ENCODE peak calls at places on chromosomes 5 and 9, in five cellular contexts. B, D, I, K and G are unnamed samples.

GRCh38 chr9:4266602-4267001 is 33.3 kb downstream of the GLIS3 start:
- DNase-seq in B (no peak), D (no peak), I (no peak), K (no peak), G (no peak)

GRCh38 chr9:20854444-20854843 is 170.4 kb downstream of the FOCAD start:
- DNase-seq in B (no peak), D (no peak), I (no peak), K (no peak), G (no peak)

GRCh38 chr9:95857122-95857521 is 18.4 kb upstream of the ERCC6L2 start:
- DNase-seq in B (no peak), D (peak), I (no peak), K (peak), G (no peak)

GRCh38 chr5:148636353-148636752 is 18.0 kb downstream of the HTR4 start:
- DNase-seq in B (no peak), D (no peak), I (no peak), K (no peak), G (no peak)

GRCh38 chr5:169201597-169201996 is 99.3 kb downstream of the SLIT3 start:
- DNase-seq in B (no peak), D (no peak), I (no peak), K (peak), G (no peak)

GRCh38 chr5:55231029-55231475 is 2.4 kb downstream of the CCNO start:
- DNase-seq in B (no peak), D (no peak), I (no peak), K (no peak), G (no peak)

GRCh38 chr5:142669479-142669878 is 16.4 kb downstream of the FGF1 start:
- DNase-seq in B (no peak), D (no peak), I (no peak), K (no peak), G (no peak)

GRCh38 chr5:148394587-148395019 is 10.8 kb downstream of the FBXO38 start:
- DNase-seq in B (no peak), D (peak), I (no peak), K (no peak), G (no peak)

GRCh38 chr5:94832685-94833084 is 214.2 kb downstream of the SLF1 start:
- DNase-seq in B (no peak), D (no peak), I (no peak), K (no peak), G (no peak)

GRCh38 chr5:50967388-50968039 is 301.1 kb downstream of the PARP8 start:
- DNase-seq in B (no peak), D (no peak), I (peak), K (no peak), G (no peak)

GRCh38 chr9:135504262-135505229 is 4.1 kb downstream of the MRPS2 start:
- DNase-seq in B (peak), D (peak), I (peak), K (peak), G (no peak)

GRCh38 chr9:109225629-109226028 is 58.6 kb upstream of the FRRS1L start:
- DNase-seq in B (no peak), D (no peak), I (no peak), K (no peak), G (no peak)

GRCh38 chr9:124285490-124285889 is 27.7 kb downstream of the NEK6 start:
- DNase-seq in B (no peak), D (no peak), I (no peak), K (peak), G (no peak)

GRCh38 chr9:124286292-124286931 is 28.7 kb downstream of the NEK6 start:
- DNase-seq in B (peak), D (no peak), I (no peak), K (no peak), G (peak)

GRCh38 chr9:124284237-124284831 is 26.6 kb downstream of the NEK6 start:
- DNase-seq in B (no peak), D (peak), I (no peak), K (no peak), G (no peak)

GRCh38 chr9:124284940-124285441 is 27.2 kb downstream of the NEK6 start:
- DNase-seq in B (no peak), D (no peak), I (no peak), K (no peak), G (no peak)

DNA sequence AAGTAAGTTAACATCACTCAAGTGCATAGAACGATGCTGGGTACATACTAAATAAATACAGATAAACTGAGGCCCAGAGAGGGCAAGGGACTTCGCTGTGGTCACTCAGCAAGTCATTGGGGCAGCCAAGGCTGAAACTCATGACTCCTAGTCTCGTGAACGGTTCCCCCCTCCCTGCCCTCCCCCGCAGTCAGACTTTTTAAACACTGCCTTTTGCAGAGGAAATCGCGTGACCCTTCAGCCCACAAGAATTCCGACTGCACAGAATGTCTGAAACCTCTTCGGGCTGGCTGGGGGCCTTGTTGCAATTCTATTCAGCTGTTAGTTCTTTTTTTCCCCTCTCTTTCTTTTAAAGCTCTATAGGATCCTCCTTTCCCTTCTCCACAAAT is 28.1 kb downstream of the NEK6 start:
- DNase-seq in B (no peak), D (no peak), I (no peak), K (peak), G (peak)
- TF ChIP-seq POLR2A in B (no peak), D (no peak), I (no peak), K (no peak), G (no peak)

GRCh38 chr5:10602031-10602806 is 38.3 kb downstream of the ANKRD33B start:
- DNase-seq in B (no peak), D (no peak), I (no peak), K (peak), G (no peak)

GRCh38 chr5:10599828-10600227 is 36.0 kb downstream of the ANKRD33B start:
- DNase-seq in B (no peak), D (no peak), I (no peak), K (no peak), G (no peak)

GRCh38 chr5:10600629-10601245 is 36.9 kb downstream of the ANKRD33B start:
- DNase-seq in B (no peak), D (no peak), I (no peak), K (no peak), G (no peak)

GRCh38 chr5:10599113-10599512 is 35.2 kb downstream of the ANKRD33B start:
- DNase-seq in B (no peak), D (no peak), I (no peak), K (no peak), G (no peak)

GRCh38 chr5:10601246-10602030 is 37.6 kb downstream of the ANKRD33B start:
- DNase-seq in B (peak), D (peak), I (no peak), K (peak), G (no peak)
- TF ChIP-seq YY1 in B (no peak), D (no peak), I (no peak), K (no peak), G (peak)

DNA sequence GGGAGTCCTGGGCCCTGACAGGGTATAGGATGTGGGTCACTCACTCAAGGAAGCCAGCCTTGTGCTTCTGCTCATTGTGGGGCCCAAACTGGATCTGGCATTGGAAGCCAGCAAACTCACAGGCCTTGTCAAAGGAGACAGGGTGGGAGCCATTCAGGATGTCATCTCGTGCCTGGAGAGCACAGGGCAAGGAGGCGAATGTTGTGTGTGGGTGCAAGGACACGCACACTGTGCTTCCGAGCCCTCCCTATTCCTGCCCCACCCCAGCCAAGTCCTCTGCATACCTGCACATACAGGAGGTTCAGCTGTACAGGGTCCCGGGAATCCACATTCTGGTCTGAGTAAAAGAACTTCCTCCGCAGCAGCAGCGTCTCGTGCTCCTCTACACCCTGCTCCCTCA is 8.1 kb downstream of the TLN1 start:
- DNase-seq in B (no peak), D (no peak), I (no peak), K (no peak), G (no peak)
- TF ChIP-seq POLR2A in B (no peak), D (no peak), I (no peak), K (no peak), G (peak)

DNA sequence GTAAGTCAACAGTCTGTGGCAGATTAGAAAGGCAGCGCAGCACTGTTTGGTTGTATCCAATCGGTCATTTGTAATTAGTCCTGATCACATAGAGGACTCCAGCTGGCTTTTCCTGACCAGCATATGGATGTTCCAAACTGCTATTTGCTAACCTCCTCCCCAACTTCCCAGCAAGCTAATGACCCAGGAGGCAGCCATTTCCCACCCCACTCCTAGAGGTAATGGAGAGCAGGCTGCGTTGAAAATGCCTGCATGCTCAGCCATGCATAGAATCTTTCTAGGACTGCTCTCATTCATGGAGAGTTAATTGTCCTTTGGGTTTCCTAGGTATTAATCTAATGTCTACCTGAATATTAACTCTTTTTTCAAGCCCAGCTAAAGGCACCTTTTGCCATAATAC is 850.6 kb upstream of the WWC1 start:
- DNase-seq in B (no peak), D (no peak), I (no peak), K (no peak), G (no peak)
- TF ChIP-seq YY1 in B (no peak), D (no peak), I (peak), K (no peak), G (no peak)

GRCh38 chr5:173735171-173735570 is 118.7 kb upstream of the BOD1 start:
- DNase-seq in B (no peak), D (no peak), I (no peak), K (no peak), G (no peak)
- TF ChIP-seq POLR2A in B (no peak), D (no peak), I (no peak), K (no peak), G (no peak)

GRCh38 chr5:68273717-68274409 is 58.3 kb downstream of the PIK3R1 start:
- DNase-seq in B (no peak), D (no peak), I (no peak), K (no peak), G (no peak)

GRCh38 chr5:68272289-68272688 is 56.7 kb downstream of the PIK3R1 start:
- DNase-seq in B (no peak), D (no peak), I (no peak), K (no peak), G (no peak)

GRCh38 chr5:68276740-68277139 is 61.2 kb downstream of the PIK3R1 start:
- DNase-seq in B (no peak), D (no peak), I (no peak), K (no peak), G (no peak)

GRCh38 chr5:68277427-68277826 is 61.9 kb downstream of the PIK3R1 start:
- DNase-seq in B (no peak), D (no peak), I (no peak), K (no peak), G (no peak)

DNA sequence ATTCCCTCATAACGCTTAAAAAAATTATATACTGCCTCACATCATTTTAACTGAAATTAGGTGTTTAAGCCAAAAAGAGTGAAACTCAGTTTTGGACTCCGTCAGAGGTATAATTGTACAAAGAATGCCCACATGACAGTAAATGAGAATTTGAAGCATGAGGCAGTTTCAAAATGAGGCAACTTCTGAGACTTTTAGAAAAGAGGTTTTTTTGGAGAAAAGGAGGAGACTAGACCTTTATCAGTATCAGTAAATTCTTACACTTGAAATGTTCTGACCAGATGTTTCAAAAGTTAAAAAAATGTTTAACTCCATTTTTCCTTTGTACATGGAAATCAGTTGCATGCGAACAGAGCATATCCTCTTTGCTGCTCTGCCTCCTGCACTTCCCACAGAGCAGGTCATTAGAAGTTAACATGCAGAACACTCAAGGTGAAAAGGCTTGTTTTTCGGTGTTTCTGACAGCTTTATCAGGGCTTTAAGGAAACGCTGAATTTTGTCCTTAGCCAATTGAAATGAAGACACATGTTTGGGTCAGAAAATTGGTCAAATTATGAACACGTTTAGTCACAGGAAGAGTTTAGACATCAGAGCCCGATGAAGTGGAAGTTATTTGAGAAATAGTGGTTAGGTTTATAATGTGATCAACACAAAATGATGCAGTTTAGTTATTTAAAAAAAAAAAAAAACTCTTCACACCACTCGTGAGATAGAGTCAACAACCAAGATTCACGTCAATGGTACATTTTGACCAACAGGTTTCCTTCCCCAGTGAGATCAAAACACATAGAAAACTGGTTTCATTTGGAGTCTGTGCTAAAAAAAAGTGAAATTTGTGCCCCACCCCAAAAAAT is 59.5 kb downstream of the PIK3R1 start:
- DNase-seq in B (no peak), D (no peak), I (no peak), K (no peak), G (no peak)
- TF ChIP-seq YY1 in B (no peak), D (no peak), I (no peak), K (no peak), G (no peak)

GRCh38 chr5:141512390-141513020 is 23.6 kb downstream of the PCDHGC5 start:
- DNase-seq in B (peak), D (peak), I (peak), K (peak), G (no peak)

GRCh38 chr5:141513021-141513626 is 24.2 kb downstream of the PCDHGC5 start:
- DNase-seq in B (no peak), D (no peak), I (peak), K (no peak), G (no peak)

GRCh38 chr5:141515141-141515540 is 26.3 kb downstream of the PCDHGC5 start:
- DNase-seq in B (no peak), D (no peak), I (no peak), K (no peak), G (no peak)

GRCh38 chr5:141514330-141515111 is 25.6 kb downstream of the PCDHGC5 start:
- DNase-seq in B (no peak), D (no peak), I (no peak), K (no peak), G (no peak)

GRCh38 chr5:141513627-141514329 is 24.9 kb downstream of the PCDHGC5 start:
- DNase-seq in B (no peak), D (no peak), I (peak), K (peak), G (peak)
- TF ChIP-seq POLR2A in B (no peak), D (no peak), I (no peak), K (no peak), G (peak)

GRCh38 chr9:84000186-84000585 is 19.6 kb downstream of the RMI1 start:
- DNase-seq in B (no peak), D (no peak), I (no peak), K (no peak), G (no peak)

GRCh38 chr9:83999141-83999918 is 18.7 kb downstream of the RMI1 start:
- DNase-seq in B (no peak), D (no peak), I (no peak), K (no peak), G (no peak)

GRCh38 chr9:84001621-84002020 is 21.0 kb downstream of the RMI1 start:
- DNase-seq in B (no peak), D (no peak), I (no peak), K (no peak), G (no peak)

GRCh38 chr9:84003246-84003645 is 22.6 kb downstream of the RMI1 start:
- DNase-seq in B (no peak), D (no peak), I (no peak), K (no peak), G (no peak)

GRCh38 chr9:84002344-84002743 is 21.7 kb downstream of the RMI1 start:
- DNase-seq in B (no peak), D (no peak), I (no peak), K (no peak), G (no peak)
- TF ChIP-seq YY1 in B (no peak), D (no peak), I (no peak), K (no peak), G (no peak)

GRCh38 chr5:41459557-41459956 is 50.8 kb downstream of the PLCXD3 start:
- DNase-seq in B (no peak), D (no peak), I (no peak), K (no peak), G (no peak)
- TF ChIP-seq POLR2A in B (no peak), D (no peak), I (no peak), K (no peak), G (no peak)

GRCh38 chr9:35114921-35115341 is 731 bp downstream of the ATOSB start:
- DNase-seq in B (no peak), D (no peak), I (peak), K (peak), G (no peak)
- TF ChIP-seq YY1 in B (no peak), D (no peak), I (no peak), K (no peak), G (no peak)